ENCODE peak calls at places on chromosomes 1 and 21, in ten cellular contexts. S is IMR-90; K is kidney glomerular epithelial cell; W is activated T-helper 1 cell treated with anti-CD3 and anti-CD28 coated beads, Interleukin-12 subunit alpha, Interleukin-12 subunit beta, Interleukin-2, Interleukin-4 antibody, amounts not matched to agents 30 ng/mL and 10 ng/mL and 1 ng/mL, durations not matched to agents 14 hours and 24 hours and 36 hours; G is stimulated activated CD8-positive, alpha-beta memory T cell treated with anti-CD3 and anti-CD28 coated beads, Interleukin-15, amount 100 ng/mL, for 1 hour; X is caudate nucleus; I is T-helper 1 cell; T is mesendoderm; B is sciatic nerve; Y is nucleus accumbens. O is an unnamed sample.

GRCh38 chr1:43452789-43453441 is 816 bp downstream of the HYI start:
- DNase-seq in S (peak), K (peak), W (no peak), G (no peak), X (no peak), I (no peak), T (peak), B (peak), Y (no peak), O (peak)

GRCh38 chr1:21828506-21829210 is 16.6 kb downstream of the LDLRAD2 start:
- DNase-seq in S (no peak), K (no peak), W (no peak), G (no peak), X (no peak), I (no peak), T (no peak), B (no peak), Y (no peak), O (no peak)

GRCh38 chr1:161720341-161720887 is 930 bp upstream of the FCRLB start:
- DNase-seq in S (no peak), K (no peak), W (no peak), G (no peak), X (no peak), I (no peak), T (no peak), B (no peak), Y (no peak), O (no peak)

GRCh38 chr1:119451158-119451557 is 36.2 kb downstream of the HSD3B2 start:
- DNase-seq in S (no peak), K (no peak), W (no peak), G (no peak), X (no peak), I (no peak), T (no peak), B (no peak), Y (no peak), O (no peak)

GRCh38 chr1:60149254-60149653 is 75.7 kb upstream of the C1orf87 start:
- DNase-seq in S (no peak), K (no peak), W (no peak), G (no peak), X (no peak), I (no peak), T (no peak), B (no peak), Y (no peak), O (no peak)

GRCh38 chr1:8571200-8571984 is 246.0 kb downstream of the RERE start:
- DNase-seq in S (peak), K (peak), W (no peak), G (no peak), X (no peak), I (no peak), T (peak), B (no peak), Y (no peak), O (no peak)

GRCh38 chr1:162171078-162171477 is 101.6 kb downstream of the NOS1AP start:
- DNase-seq in S (no peak), K (no peak), W (no peak), G (no peak), X (no peak), I (no peak), T (no peak), B (no peak), Y (no peak), O (no peak)

GRCh38 chr1:54099211-54099610 is 45.8 kb downstream of the TCEANC2 start:
- DNase-seq in S (no peak), K (no peak), W (no peak), G (no peak), X (no peak), I (no peak), T (no peak), B (no peak), Y (no peak), O (no peak)

GRCh38 chr1:173478099-173478555 is 992 bp downstream of the PRDX6 start:
- DNase-seq in S (peak), K (peak), W (no peak), G (no peak), X (no peak), I (no peak), T (peak), B (peak), Y (peak), O (peak)

GRCh38 chr21:40130476-40130875 is 263.2 kb downstream of the PCP4 start:
- DNase-seq in S (no peak), K (no peak), W (no peak), G (no peak), X (no peak), I (no peak), T (no peak), B (no peak), Y (no peak), O (no peak)

GRCh38 chr1:231693361-231694080 is 66.9 kb downstream of the DISC1 start:
- DNase-seq in S (no peak), K (no peak), W (no peak), G (no peak), X (no peak), I (no peak), T (no peak), B (no peak), Y (no peak), O (no peak)

GRCh38 chr1:109977657-109978378 is 6.7 kb upstream of the AHCYL1 start:
- DNase-seq in S (no peak), K (no peak), W (no peak), G (no peak), X (no peak), I (no peak), T (no peak), B (no peak), Y (no peak), O (no peak)

O was measured in islet precursor cell.